ENCODE peak calls at places on chromosomes 7 and 10, in six cellular contexts. F, V, C, D, Z and Q are unnamed samples.

GRCh38 chr7:100706672-100707311 is 871 bp downstream of the POP7 start:
- DNase-seq in F (no peak), V (no peak), C (no peak), D (no peak), Z (no peak), Q (no peak)

GRCh38 chr7:140656548-140657515 is 15.9 kb upstream of the ADCK2 start:
- DNase-seq in F (no peak), V (peak; percentile 55), C (no peak), D (peak; percentile 54), Z (no peak), Q (no peak)

GRCh38 chr7:157158400-157158799 is 19.7 kb downstream of the UBE3C start:
- DNase-seq in F (peak; percentile 48), V (no peak), C (no peak), D (no peak), Z (no peak), Q (no peak)

GRCh38 chr7:137120690-137121089 is 222.8 kb downstream of the PTN start:
- DNase-seq in F (peak; percentile 6), V (no peak), C (no peak), D (no peak), Z (no peak), Q (no peak)

GRCh38 chr7:104548861-104549260 is 220.5 kb downstream of the LHFPL3 start:
- DNase-seq in F (no peak), V (no peak), C (no peak), D (peak; percentile 11), Z (no peak), Q (no peak)

GRCh38 chr10:25175527-25176420 is 973 bp downstream of the GPR158 start:
- DNase-seq in F (peak; percentile 31), V (no peak), C (peak; percentile 63), D (no peak), Z (peak; percentile 20), Q (no peak)

GRCh38 chr7:51045319-51046102 is 262.8 kb upstream of the GRB10 start:
- DNase-seq in F (peak; percentile 96), V (no peak), C (no peak), D (no peak), Z (no peak), Q (no peak)

GRCh38 chr7:34096135-34096775 is 190.9 kb downstream of the BMPER start:
- DNase-seq in F (peak; percentile 92), V (peak; percentile 89), C (no peak), D (no peak), Z (no peak), Q (no peak)

GRCh38 chr10:20598590-20598989 is 298.5 kb downstream of the NEBL start:
- DNase-seq in F (peak; percentile 97), V (peak; percentile 84), C (no peak), D (no peak), Z (no peak), Q (no peak)

GRCh38 chr7:95772298-95772770 is at the start of gene DYNC1I1:
- DNase-seq in F (peak; percentile 69), V (peak; percentile 52), C (peak; percentile 69), D (no peak), Z (peak; percentile 58), Q (peak; percentile 63)

GRCh38 chr10:21452203-21452602 is 73.3 kb downstream of the SKIDA1 start:
- DNase-seq in F (no peak), V (no peak), C (no peak), D (no peak), Z (no peak), Q (no peak)

GRCh38 chr10:129849452-129849750 is 114.7 kb downstream of the EBF3 start:
- DNase-seq in F (no peak), V (no peak), C (no peak), D (no peak), Z (no peak), Q (no peak)

GRCh38 chr10:71419002-71419540 is 22.4 kb downstream of the CDH23 start:
- DNase-seq in F (no peak), V (no peak), C (no peak), D (no peak), Z (no peak), Q (no peak)

GRCh38 chr10:72800000-72800740 is 93.4 kb upstream of the OIT3 start:
- DNase-seq in F (peak; percentile 65), V (no peak), C (peak; percentile 34), D (no peak), Z (no peak), Q (no peak)

GRCh38 chr7:120413164-120413563 is 140.2 kb downstream of the KCND2 start:
- DNase-seq in F (no peak), V (no peak), C (no peak), D (no peak), Z (no peak), Q (no peak)

GRCh38 chr7:2247141-2247985 is 5.3 kb downstream of the NUDT1 start:
- DNase-seq in F (no peak), V (no peak), C (peak; percentile 79), D (peak; percentile 51), Z (peak; percentile 61), Q (peak; percentile 74)

GRCh38 chr10:554182-554848 is 135.2 kb downstream of the DIP2C start:
- DNase-seq in F (peak; percentile 45), V (no peak), C (no peak), D (no peak), Z (no peak), Q (no peak)

GRCh38 chr10:112774210-112774609 is 175.8 kb upstream of the TCF7L2 start:
- DNase-seq in F (no peak), V (no peak), C (no peak), D (no peak), Z (no peak), Q (no peak)

GRCh38 chr10:112775892-112776679 is 174.0 kb upstream of the TCF7L2 start:
- DNase-seq in F (no peak), V (no peak), C (no peak), D (no peak), Z (no peak), Q (peak; percentile 20)

GRCh38 chr10:112773783-112774182 is 176.3 kb upstream of the TCF7L2 start:
- DNase-seq in F (no peak), V (no peak), C (no peak), D (no peak), Z (no peak), Q (no peak)

GRCh38 chr10:112774808-112775207 is 175.2 kb upstream of the TCF7L2 start:
- DNase-seq in F (no peak), V (no peak), C (no peak), D (no peak), Z (no peak), Q (no peak)

GRCh38 chr10:112775347-112775746 is 174.7 kb upstream of the TCF7L2 start:
- DNase-seq in F (peak; percentile 27), V (no peak), C (no peak), D (no peak), Z (no peak), Q (no peak)
- TF ChIP-seq CTCF in F (peak; percentile 25), V (no peak), C (no peak), D (no peak), Z (no peak), Q (no peak)

GRCh38 chr7:31478744-31479143 is 35.1 kb upstream of the ITPRID1 start:
- DNase-seq in F (no peak), V (no peak), C (no peak), D (peak; percentile 20), Z (no peak), Q (no peak)

GRCh38 chr7:31478018-31478417 is 35.9 kb upstream of the ITPRID1 start:
- DNase-seq in F (peak; percentile 10), V (no peak), C (no peak), D (no peak), Z (no peak), Q (no peak)

DNA sequence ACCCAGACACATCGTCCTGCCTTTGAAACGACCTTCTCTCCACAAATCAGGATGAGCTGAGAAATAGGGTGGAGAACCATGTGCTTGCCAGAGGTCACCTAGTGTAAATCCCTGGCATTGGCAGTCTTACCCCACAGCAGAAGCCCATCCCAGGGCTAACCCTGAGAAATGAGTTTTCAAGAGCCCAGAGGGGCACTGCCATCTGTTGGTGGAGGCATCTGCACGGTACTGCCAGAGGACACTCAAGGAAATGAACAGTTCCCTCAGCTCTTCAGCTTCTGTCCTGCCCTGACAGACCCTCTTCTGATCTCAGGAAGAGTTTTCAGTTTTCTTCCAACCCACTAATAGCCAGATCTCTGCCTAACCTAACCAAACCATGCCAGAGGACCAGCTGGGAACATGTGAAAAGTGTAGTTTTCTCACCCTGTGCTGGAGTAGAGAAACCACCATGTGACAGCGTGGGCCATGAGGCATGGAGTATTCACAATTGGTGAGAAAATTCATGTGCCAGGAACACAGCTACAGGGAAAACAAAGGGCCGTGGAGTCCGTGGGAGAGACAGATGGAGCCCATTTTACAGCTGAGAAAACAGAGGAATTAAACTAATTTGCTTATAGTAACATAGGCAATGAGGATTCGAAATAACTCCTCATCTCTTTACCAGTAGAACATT is 37.7 kb upstream of the ITPRID1 start:
- DNase-seq in F (no peak), V (no peak), C (no peak), D (no peak), Z (no peak), Q (no peak)
- TF ChIP-seq CTCF in F (no peak), V (no peak), C (no peak), D (no peak), Z (no peak), Q (no peak)

DNA sequence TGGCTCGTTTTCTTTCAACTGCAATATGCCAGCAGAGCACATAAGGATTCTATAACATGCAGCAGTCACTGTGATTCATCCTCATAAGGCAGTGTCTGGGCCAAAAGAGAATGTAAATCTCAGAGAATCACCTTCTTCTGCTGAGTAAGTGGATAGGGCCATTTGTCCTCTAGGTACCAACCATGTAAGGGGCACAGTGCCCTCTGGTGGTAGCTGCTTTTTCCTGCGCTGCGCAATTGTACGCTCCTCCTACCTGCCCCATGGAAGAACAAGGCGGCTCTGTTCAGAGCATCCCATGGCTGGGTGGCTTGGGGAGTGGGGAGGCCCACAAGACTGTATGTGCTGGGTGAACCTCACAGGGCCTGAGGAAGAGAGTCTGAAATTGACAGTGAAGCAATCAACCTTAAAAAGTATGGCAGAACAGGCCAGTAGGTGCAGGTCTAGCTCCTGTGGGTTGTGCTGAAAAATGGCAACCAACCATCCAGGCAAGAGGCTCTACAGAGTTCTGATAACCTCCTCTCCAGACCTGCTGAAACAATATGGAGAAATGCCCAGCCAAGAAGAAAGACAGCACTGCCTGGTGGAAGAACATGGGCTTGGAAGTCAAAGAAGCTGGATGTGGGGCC is 78.7 kb upstream of the C10orf90 start:
- DNase-seq in F (peak; percentile 80), V (peak; percentile 66), C (peak; percentile 84), D (peak; percentile 38), Z (peak; percentile 92), Q (no peak)
- TF ChIP-seq CTCF in F (peak; percentile 78), V (peak; percentile 41), C (peak; percentile 83), D (peak; percentile 80), Z (peak; percentile 90), Q (peak; percentile 93)

GRCh38 chr10:126459032-126459831 is 71.0 kb upstream of the ADAM12 start:
- DNase-seq in F (peak; percentile 91), V (no peak), C (no peak), D (no peak), Z (no peak), Q (no peak)
- TF ChIP-seq CTCF in F (peak; percentile 18), V (no peak), C (no peak), D (no peak), Z (no peak), Q (no peak)

GRCh38 chr7:142357953-142358520 is 100.2 kb upstream of the PRSS58 start:
- DNase-seq in F (peak; percentile 70), V (no peak), C (peak; percentile 46), D (peak; percentile 61), Z (no peak), Q (no peak)
- TF ChIP-seq CTCF in F (peak; percentile 86), V (peak; percentile 43), C (peak; percentile 84), D (peak; percentile 91), Z (peak; percentile 81), Q (peak; percentile 64)

DNA sequence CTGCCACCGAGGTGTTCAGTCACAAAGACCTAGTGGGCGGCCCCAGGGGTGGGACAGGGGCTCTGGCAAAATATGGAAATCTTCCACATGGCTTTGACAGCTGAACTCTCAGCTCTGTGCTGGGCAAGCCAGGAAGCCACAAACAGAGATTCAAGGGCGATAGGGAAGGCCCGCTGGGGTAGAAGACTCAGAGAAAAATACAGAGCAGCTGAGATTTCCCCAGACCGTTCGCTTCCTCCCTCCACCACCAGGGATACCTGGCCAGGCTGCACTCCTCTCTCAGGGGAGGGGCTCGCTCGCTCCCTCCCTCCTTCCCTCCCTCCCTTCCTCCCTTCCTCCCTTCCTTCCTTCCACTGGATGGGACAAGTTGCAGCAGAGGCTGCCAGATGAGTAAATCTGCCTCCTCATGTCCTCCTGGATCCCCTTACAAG is 260.5 kb downstream of the PRPF18 start:
- DNase-seq in F (no peak), V (no peak), C (no peak), D (no peak), Z (no peak), Q (no peak)
- TF ChIP-seq CTCF in F (no peak), V (no peak), C (peak; percentile 35), D (no peak), Z (peak; percentile 13), Q (no peak)